ENCODE peak calls at places on chromosomes 5 and 9, in ten cellular contexts. J is NCI-H1930; D is iris pigment epithelial cell; T is aorta; N is stimulated activated CD4-positive, alpha-beta T cell treated with anti-CD3 and anti-CD28 coated beads, Interleukin-1b, Interleukin-23, amount 100 ng/mL, for 1 hour; G is activated effector memory CD4-positive, alpha-beta T cell treated with Interleukin-2 at 50 U/mL for 16 hours; L is head of caudate nucleus; Q is IMR-90; Z is Calu3; R is body of pancreas. E is an unnamed sample.

GRCh38 chr9:14271078-14271673 is 42.8 kb downstream of the NFIB start:
- DNase-seq in G (no peak), R (peak), L (peak), Q (peak), T (peak), J (peak), Z (no peak), D (peak), N (no peak), E (no peak)

GRCh38 chr5:143543358-143544255 is 140.1 kb upstream of the NR3C1 start:
- DNase-seq in Q (peak), G (no peak), T (no peak), N (no peak), J (no peak), Z (no peak), D (peak), L (no peak), R (no peak), E (no peak)

GRCh38 chr5:96807099-96807654 is 568 bp downstream of the ERAP1 start:
- DNase-seq in T (peak), Q (peak), R (peak), Z (peak), L (peak), D (peak), J (peak), N (no peak), G (no peak), E (peak)

GRCh38 chr9:34989946-34990635 is 546 bp downstream of the DNAJB5 start:
- DNase-seq in N (no peak), T (peak), J (peak), D (peak), L (peak), G (no peak), Z (peak), R (peak), Q (peak), E (no peak)

GRCh38 chr9:95053611-95054440 is 263.7 kb downstream of the FANCC start:
- DNase-seq in Z (no peak), N (no peak), R (no peak), D (no peak), T (no peak), G (no peak), J (no peak), Q (peak), L (no peak), E (no peak)

GRCh38 chr5:91361055-91361701 is 21.9 kb downstream of the ARRDC3 start:
- DNase-seq in G (no peak), J (no peak), Q (no peak), T (no peak), L (no peak), N (no peak), Z (no peak), D (peak), R (no peak), E (no peak)

GRCh38 chr5:180832638-180833068 is 28.4 kb downstream of the ZFP62 start:
- DNase-seq in T (no peak), R (no peak), Q (no peak), D (no peak), N (no peak), G (no peak), L (no peak), J (no peak), Z (no peak), E (no peak)

GRCh38 chr9:93300175-93300572 is 116.2 kb downstream of the WNK2 start:
- DNase-seq in J (no peak), R (no peak), D (no peak), N (no peak), T (peak), L (peak), Z (no peak), G (no peak), Q (no peak), E (no peak)

GRCh38 chr9:28177925-28178324 is 604.6 kb upstream of the C9orf72 start:
- DNase-seq in Z (no peak), T (no peak), N (no peak), Q (no peak), R (no peak), G (no peak), J (no peak), D (no peak), L (no peak), E (no peak)

GRCh38 chr5:146467729-146468128 is 20.6 kb downstream of the TCERG1 start:
- DNase-seq in J (peak), R (no peak), Z (no peak), D (no peak), T (no peak), G (no peak), Q (no peak), L (no peak), N (no peak), E (no peak)

GRCh38 chr9:34777667-34778066 is 67.7 kb upstream of the CCL21 start:
- DNase-seq in J (no peak), N (no peak), T (no peak), L (no peak), Z (no peak), R (peak), Q (no peak), G (no peak), D (no peak), E (no peak)

GRCh38 chr9:18861599-18862546 is 171.1 kb downstream of the SAXO1 start:
- DNase-seq in L (peak), R (peak), D (peak), Q (peak), Z (no peak), G (no peak), N (no peak), J (no peak), T (peak), E (no peak)

GRCh38 chr5:75395277-75395676 is 58.3 kb downstream of the HMGCR start:
- DNase-seq in G (no peak), Q (no peak), Z (no peak), N (no peak), T (no peak), L (no peak), J (no peak), R (no peak), D (no peak), E (no peak)

GRCh38 chr5:124193371-124193789 is 553.1 kb downstream of the ZNF608 start:
- DNase-seq in L (no peak), D (peak), G (no peak), J (no peak), T (no peak), Q (peak), N (no peak), R (peak), Z (no peak), E (no peak)

GRCh38 chr5:73895471-73895870 is 269.5 kb downstream of the ARHGEF28 start:
- DNase-seq in L (no peak), R (no peak), G (no peak), D (no peak), Z (no peak), J (no peak), T (no peak), N (no peak), Q (no peak), E (no peak)

GRCh38 chr5:172834570-172835245 is 657 bp downstream of the ERGIC1 start:
- DNase-seq in J (no peak), L (peak), D (no peak), Z (peak), T (peak), R (peak), Q (no peak), N (no peak), G (no peak), E (no peak)

GRCh38 chr9:107905313-107906027 is 415.9 kb upstream of the KLF4 start:
- DNase-seq in G (no peak), N (no peak), J (peak), Q (no peak), D (no peak), T (no peak), R (peak), Z (no peak), L (no peak), E (no peak)

GRCh38 chr9:17528859-17529258 is 50.0 kb upstream of the SH3GL2 start:
- DNase-seq in Z (no peak), N (no peak), L (no peak), G (no peak), Q (peak), D (no peak), R (no peak), T (no peak), J (no peak), E (no peak)

GRCh38 chr9:114318416-114318815 is 4.5 kb upstream of the ORM1 start:
- DNase-seq in N (no peak), G (no peak), T (no peak), R (no peak), J (no peak), D (no peak), L (no peak), Q (no peak), Z (no peak), E (no peak)

GRCh38 chr9:122816163-122816867 is 12.1 kb downstream of the PDCL start:
- DNase-seq in L (no peak), T (peak), Q (no peak), J (no peak), N (no peak), D (peak), Z (no peak), R (peak), G (peak), E (no peak)

GRCh38 chr5:179699640-179700298 is 1.0 kb downstream of the CANX start:
- DNase-seq in Q (peak), G (no peak), J (no peak), Z (peak), N (no peak), R (peak), D (peak), T (no peak), L (peak), E (no peak)

GRCh38 chr5:133760532-133760931 is 148.2 kb upstream of the FSTL4 start:
- DNase-seq in N (no peak), G (no peak), T (no peak), L (no peak), R (no peak), D (no peak), Q (no peak), Z (no peak), J (no peak), E (no peak)

GRCh38 chr9:113568081-113568435 is 104.5 kb downstream of the RGS3 start:
- DNase-seq in L (peak), N (no peak), R (no peak), Q (no peak), G (no peak), Z (no peak), D (no peak), J (no peak), T (no peak), E (no peak)

GRCh38 chr9:133854785-133855184 is 116.6 kb upstream of the SARDH start:
- DNase-seq in N (no peak), Q (no peak), D (no peak), J (no peak), Z (no peak), T (no peak), R (no peak), G (no peak), L (no peak), E (peak)

GRCh38 chr9:112378441-112379176 is 1.3 kb upstream of the HSDL2 start:
- DNase-seq in Z (no peak), Q (no peak), R (no peak), N (no peak), G (no peak), L (no peak), T (peak), D (peak), J (no peak), E (peak)

GRCh38 chr5:44884036-44884435 is 75.3 kb downstream of the MRPS30 start:
- DNase-seq in N (no peak), L (no peak), Q (no peak), D (no peak), Z (no peak), G (no peak), R (no peak), J (no peak), T (no peak), E (no peak)

GRCh38 chr5:56659991-56660390 is 155.4 kb upstream of the MAP3K1 start:
- DNase-seq in J (no peak), Z (no peak), L (peak), T (no peak), R (no peak), N (no peak), G (no peak), D (no peak), Q (no peak), E (no peak)

GRCh38 chr9:129416831-129417604 is 203.9 kb downstream of the C9orf50 start:
- DNase-seq in D (no peak), R (no peak), T (no peak), J (no peak), N (no peak), Q (no peak), Z (no peak), L (no peak), G (no peak), E (no peak)

GRCh38 chr9:134364391-134365114 is 38.3 kb downstream of the RXRA start:
- DNase-seq in T (no peak), G (no peak), Z (no peak), N (no peak), D (no peak), R (no peak), J (no peak), Q (no peak), L (no peak), E (no peak)

GRCh38 chr5:10133830-10134229 is 115.9 kb downstream of the ATPSCKMT start:
- DNase-seq in D (no peak), Q (peak), J (no peak), L (no peak), T (no peak), G (no peak), N (no peak), Z (no peak), R (no peak), E (no peak)

GRCh38 chr9:126935630-126936029 is 21.0 kb downstream of the RALGPS1 start:
- DNase-seq in Q (peak), N (no peak), D (peak), L (no peak), Z (no peak), R (no peak), G (no peak), J (no peak), T (no peak), E (no peak)

GRCh38 chr5:83095163-83095972 is 18.0 kb downstream of the XRCC4 start:
- DNase-seq in Q (no peak), J (no peak), L (no peak), G (no peak), T (no peak), R (no peak), Z (no peak), D (no peak), N (no peak), E (no peak)

E was measured in cerebellar nuclear complex.